ENCODE peak calls at places on chromosomes 6 and 20, in seven cellular contexts. U, N, O, Q, V, S and M are unnamed samples.

GRCh38 chr20:53872561-53873248 is 197.7 kb downstream of the BCAS1 start:
- DNase-seq in U (no peak), N (no peak), O (no peak), Q (no peak), V (no peak), S (no peak), M (peak)

GRCh38 chr6:36875250-36875633 is 639 bp upstream of the PPIL1 start:
- DNase-seq in U (no peak), N (peak), O (no peak), Q (no peak), V (no peak), S (no peak), M (no peak)

GRCh38 chr6:56019973-56020372 is 144.6 kb upstream of the BMP5 start:
- DNase-seq in U (no peak), N (no peak), O (no peak), Q (no peak), V (no peak), S (no peak), M (no peak)

GRCh38 chr6:3205913-3206312 is 21.5 kb downstream of the TUBB2B start:
- DNase-seq in U (no peak), N (no peak), O (no peak), Q (no peak), V (peak), S (no peak), M (no peak)

GRCh38 chr6:146183831-146184230 is 155.0 kb downstream of the GRM1 start:
- DNase-seq in U (no peak), N (no peak), O (no peak), Q (no peak), V (no peak), S (no peak), M (no peak)

GRCh38 chr6:22800451-22800850 is 231.1 kb downstream of the HDGFL1 start:
- DNase-seq in U (no peak), N (no peak), O (no peak), Q (no peak), V (no peak), S (no peak), M (no peak)

GRCh38 chr20:44610313-44610965 is 28.1 kb downstream of the PKIG start:
- DNase-seq in U (no peak), N (no peak), O (no peak), Q (no peak), V (no peak), S (no peak), M (no peak)

GRCh38 chr6:12459945-12460800 is 170.0 kb downstream of the EDN1 start:
- DNase-seq in U (no peak), N (no peak), O (no peak), Q (no peak), V (no peak), S (no peak), M (no peak)

GRCh38 chr6:146361367-146361924 is 182.2 kb upstream of the RAB32 start:
- DNase-seq in U (no peak), N (no peak), O (peak), Q (no peak), V (no peak), S (no peak), M (no peak)

GRCh38 chr20:64233725-64234124 is 21.8 kb upstream of the PCMTD2 start:
- DNase-seq in U (no peak), N (no peak), O (no peak), Q (no peak), V (no peak), S (peak), M (no peak)

GRCh38 chr6:30490031-30490876 is 945 bp downstream of the HLA-E start:
- DNase-seq in U (peak), N (peak), O (no peak), Q (peak), V (peak), S (no peak), M (peak)

GRCh38 chr6:7559196-7559595 is 17.7 kb downstream of the DSP start:
- DNase-seq in U (no peak), N (no peak), O (no peak), Q (no peak), V (no peak), S (no peak), M (no peak)

GRCh38 chr6:11258260-11259237 is 26.1 kb upstream of the NEDD9 start:
- DNase-seq in U (no peak), N (no peak), O (no peak), Q (no peak), V (peak), S (no peak), M (no peak)

GRCh38 chr20:19816386-19816785 is 58.3 kb downstream of the RIN2 start:
- DNase-seq in U (no peak), N (no peak), O (no peak), Q (no peak), V (no peak), S (no peak), M (no peak)

GRCh38 chr6:2562721-2563120 is 188.0 kb downstream of the MYLK4 start:
- DNase-seq in U (no peak), N (no peak), O (no peak), Q (no peak), V (no peak), S (no peak), M (no peak)

GRCh38 chr6:33683051-33683571 is 28.4 kb downstream of the UQCC2 start:
- DNase-seq in U (no peak), N (no peak), O (no peak), Q (no peak), V (no peak), S (no peak), M (no peak)

GRCh38 chr6:17897681-17898080 is 89.8 kb downstream of the KIF13A start:
- DNase-seq in U (no peak), N (no peak), O (no peak), Q (no peak), V (no peak), S (no peak), M (no peak)
- TF ChIP-seq CTCF in U (no peak), N (no peak), O (no peak), Q (no peak), V (no peak), S (no peak), M (no peak)

GRCh38 chr20:38126146-38126912 is 38.7 kb downstream of the TGM2 start:
- DNase-seq in U (no peak), N (no peak), O (no peak), Q (peak), V (peak), S (peak), M (no peak)

GRCh38 chr20:38129248-38129865 is 35.7 kb downstream of the TGM2 start:
- DNase-seq in U (no peak), N (no peak), O (no peak), Q (peak), V (no peak), S (peak), M (no peak)

GRCh38 chr20:38128691-38129090 is 36.4 kb downstream of the TGM2 start:
- DNase-seq in U (no peak), N (no peak), O (no peak), Q (peak), V (no peak), S (peak), M (no peak)

GRCh38 chr20:38127011-38127621 is 38.0 kb downstream of the TGM2 start:
- DNase-seq in U (no peak), N (no peak), O (no peak), Q (peak), V (peak), S (peak), M (no peak)

DNA sequence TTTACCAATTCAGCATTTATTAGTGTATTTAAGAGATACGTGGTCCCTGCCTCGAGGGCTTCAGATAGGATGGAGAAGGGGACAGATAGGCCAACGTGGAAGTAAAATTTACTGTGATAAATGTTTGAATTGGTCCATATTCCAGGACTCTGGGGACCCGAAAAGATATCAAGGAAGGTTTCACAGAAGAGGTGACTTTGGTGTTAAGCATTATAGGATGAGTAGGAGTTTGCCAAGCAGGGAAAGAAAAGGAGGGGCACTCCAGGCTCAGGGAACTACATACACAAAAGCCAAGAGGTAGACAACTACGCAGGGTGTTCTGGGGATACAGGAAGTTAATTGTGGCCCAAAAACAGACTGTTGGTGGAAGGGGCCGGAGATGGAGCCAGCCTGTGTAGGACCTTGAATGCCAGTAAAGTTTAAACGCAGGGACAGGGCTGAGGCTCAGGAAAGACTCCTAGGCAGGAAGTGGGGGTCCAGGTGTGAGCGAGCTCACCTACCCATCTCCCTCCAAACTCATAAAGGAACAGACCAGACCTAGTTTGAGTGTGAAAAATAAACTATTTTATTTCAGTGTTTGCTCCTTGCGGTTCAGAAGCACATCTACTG is 37.0 kb downstream of the TGM2 start:
- DNase-seq in U (no peak), N (no peak), O (no peak), Q (peak), V (peak), S (peak), M (no peak)
- TF ChIP-seq CTCF in U (no peak), N (no peak), O (no peak), Q (no peak), V (no peak), S (no peak), M (no peak)

GRCh38 chr6:52286798-52287432 is 2.4 kb upstream of the MCM3 start:
- DNase-seq in U (peak), N (peak), O (no peak), Q (peak), V (peak), S (no peak), M (peak)

GRCh38 chr6:52285174-52286068 is 879 bp upstream of the MCM3 start:
- DNase-seq in U (no peak), N (peak), O (no peak), Q (no peak), V (no peak), S (no peak), M (no peak)

GRCh38 chr6:52283111-52283510 is 1.4 kb downstream of the MCM3 start:
- DNase-seq in U (no peak), N (no peak), O (no peak), Q (no peak), V (no peak), S (no peak), M (no peak)

GRCh38 chr6:52284131-52284459 is 447 bp downstream of the MCM3 start:
- DNase-seq in U (peak), N (peak), O (no peak), Q (peak), V (peak), S (no peak), M (no peak)

GRCh38 chr6:52284460-52285173 is at the start of gene MCM3:
- DNase-seq in U (peak), N (peak), O (peak), Q (peak), V (peak), S (peak), M (peak)
- TF ChIP-seq CTCF in U (no peak), N (no peak), O (peak), Q (peak), V (no peak), S (no peak), M (no peak)

DNA sequence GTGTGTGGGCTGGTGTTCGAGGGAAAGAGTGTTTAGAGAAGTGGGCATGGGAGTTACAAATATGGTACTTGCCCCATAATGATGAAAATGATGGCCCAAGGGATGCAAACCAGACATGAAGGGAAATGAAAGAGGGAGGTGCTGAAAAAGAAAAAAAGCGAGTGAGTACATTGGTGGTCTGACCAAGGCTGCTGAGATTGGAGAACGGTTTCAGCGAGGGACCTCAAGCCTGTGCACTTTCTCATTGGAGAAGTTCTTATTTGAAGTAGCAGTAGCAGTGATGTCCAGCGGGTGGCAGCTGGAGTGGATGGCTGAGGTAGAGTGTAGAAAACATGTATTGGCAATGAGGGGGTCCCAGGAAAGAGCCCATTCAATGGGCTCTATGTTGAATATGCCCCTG is 54.8 kb downstream of the TNFAIP3 start:
- DNase-seq in U (no peak), N (peak), O (no peak), Q (no peak), V (no peak), S (no peak), M (no peak)
- TF ChIP-seq CTCF in U (peak), N (no peak), O (no peak), Q (no peak), V (peak), S (no peak), M (no peak)

GRCh38 chr6:153231048-153231635 is 100.1 kb upstream of the RGS17 start:
- DNase-seq in U (peak), N (peak), O (peak), Q (no peak), V (peak), S (no peak), M (peak)
- TF ChIP-seq CTCF in U (peak), N (peak), O (peak), Q (no peak), V (peak), S (peak), M (peak)

GRCh38 chr20:36571564-36572504 is 1.6 kb upstream of the TGIF2 start:
- DNase-seq in U (peak), N (peak), O (no peak), Q (no peak), V (peak), S (no peak), M (peak)
- TF ChIP-seq CTCF in U (no peak), N (peak), O (no peak), Q (no peak), V (peak), S (no peak), M (no peak)